ENCODE peak calls at places on chromosomes 16 and 17, in four cellular contexts. V, R, O and C are unnamed samples.

GRCh38 chr16:11251525-11252481 is 4.2 kb downstream of the SOCS1 start:
- DNase-seq in V (no peak), O (no peak), R (peak; percentile 39), C (no peak)

GRCh38 chr16:55081622-55082593 is 151.2 kb downstream of the IRX5 start:
- DNase-seq in R (no peak), O (no peak), V (no peak), C (no peak)

GRCh38 chr16:28549301-28549899 is 4.3 kb upstream of the SGF29 start:
- DNase-seq in O (no peak), R (peak; percentile 56), V (no peak), C (peak; percentile 47)

GRCh38 chr17:6393368-6393952 is 41.5 kb downstream of the AIPL1 start:
- DNase-seq in O (no peak), V (peak; percentile 17), R (no peak), C (no peak)

GRCh38 chr17:36942631-36943125 is 5.4 kb downstream of the LHX1 start:
- DNase-seq in V (no peak), R (no peak), O (no peak), C (no peak)

GRCh38 chr17:55426851-55427586 is 5.4 kb upstream of the MMD start:
- DNase-seq in O (no peak), R (peak; percentile 62), V (no peak), C (no peak)

GRCh38 chr16:68644303-68644702 is 807 bp upstream of the CDH3 start:
- DNase-seq in R (peak; percentile 69), V (peak; percentile 49), O (peak; percentile 57), C (no peak)

GRCh38 chr17:9432121-9432866 is 143.3 kb downstream of the STX8 start:
- DNase-seq in R (no peak), V (no peak), O (no peak), C (no peak)

GRCh38 chr16:67170168-67170947 is at the start of gene NOL3:
- DNase-seq in V (peak; percentile 92), O (peak; percentile 79), R (peak; percentile 74), C (peak; percentile 88)

GRCh38 chr16:73951541-73951940 is 345.1 kb upstream of the PSMD7 start:
- DNase-seq in O (no peak), V (no peak), R (no peak), C (no peak)

GRCh38 chr16:30430428-30430970 is 669 bp upstream of the DCTPP1 start:
- DNase-seq in O (no peak), R (no peak), V (no peak), C (no peak)

GRCh38 chr17:6153416-6153815 is 83.2 kb downstream of the WSCD1 start:
- DNase-seq in O (no peak), R (no peak), V (no peak), C (no peak)

GRCh38 chr17:29149431-29150064 is 30.6 kb downstream of the MYO18A start:
- DNase-seq in V (no peak), R (peak; percentile 85), O (no peak), C (no peak)

GRCh38 chr16:64948056-64948455 is 173.8 kb downstream of the CDH11 start:
- DNase-seq in V (no peak), R (no peak), O (no peak), C (peak; percentile 55)

GRCh38 chr17:46943511-46944393 is 20.8 kb downstream of the GOSR2 start:
- DNase-seq in O (peak; percentile 57), V (no peak), R (no peak), C (peak; percentile 35)

GRCh38 chr16:67636713-67637112 is 8.2 kb upstream of the CARMIL2 start:
- DNase-seq in V (no peak), R (no peak), O (no peak), C (no peak)

GRCh38 chr16:49739381-49739780 is 116.5 kb downstream of the ZNF423 start:
- DNase-seq in R (no peak), O (peak; percentile 67), V (peak; percentile 51), C (no peak)

GRCh38 chr17:77476920-77477805 is 336.4 kb downstream of the SEC14L1 start:
- DNase-seq in O (no peak), V (no peak), R (peak; percentile 98), C (peak; percentile 30)

GRCh38 chr16:69267633-69268032 is 43.5 kb upstream of the VPS4A start:
- DNase-seq in O (no peak), V (no peak), R (no peak), C (no peak)

GRCh38 chr17:70394833-70395232 is 225.5 kb downstream of the KCNJ2 start:
- DNase-seq in V (no peak), R (no peak), O (no peak), C (no peak)

GRCh38 chr17:12955521-12955920 is 62.3 kb downstream of the ELAC2 start:
- DNase-seq in R (no peak), O (no peak), V (no peak), C (no peak)

GRCh38 chr16:80015566-80015965 is 415.0 kb upstream of the MAF start:
- DNase-seq in R (peak; percentile 64), V (no peak), O (no peak), C (no peak)

GRCh38 chr17:74214642-74215331 is 1.4 kb downstream of the TTYH2 start:
- DNase-seq in V (no peak), O (no peak), R (no peak), C (no peak)

GRCh38 chr16:66416981-66417700 is 10.0 kb upstream of the BEAN1 start:
- DNase-seq in O (no peak), V (no peak), R (peak; percentile 80), C (no peak)

GRCh38 chr16:74557275-74557674 is 49.6 kb downstream of the GLG1 start:
- DNase-seq in O (no peak), V (no peak), R (no peak), C (no peak)

GRCh38 chr17:17714261-17714866 is 33.1 kb downstream of the RAI1 start:
- DNase-seq in R (no peak), O (no peak), V (no peak), C (no peak)

GRCh38 chr17:40872416-40872815 is 5.4 kb upstream of the KRT12 start:
- DNase-seq in V (no peak), R (no peak), O (no peak), C (no peak)

GRCh38 chr16:19718624-19718965 is 524 bp downstream of the IQCK start:
- DNase-seq in O (no peak), V (peak; percentile 56), R (peak; percentile 28), C (no peak)

GRCh38 chr16:8430401-8430800 is 159.9 kb downstream of the TMEM114 start:
- DNase-seq in R (no peak), V (no peak), O (no peak), C (no peak)

GRCh38 chr17:2174471-2175293 is 119.8 kb downstream of the HIC1 start:
- DNase-seq in O (no peak), R (peak; percentile 77), V (no peak), C (peak; percentile 98)

GRCh38 chr17:75404739-75405364 is 626 bp downstream of the GRB2 start:
- DNase-seq in O (peak; percentile 61), V (peak; percentile 66), R (peak; percentile 54), C (peak; percentile 55)

GRCh38 chr17:15944720-15945492 is at the start of gene ADORA2B:
- DNase-seq in R (peak; percentile 71), V (peak; percentile 78), O (peak; percentile 86), C (peak; percentile 85)

GRCh38 chr17:7438050-7438614 is 1.2 kb upstream of the FGF11 start:
- DNase-seq in R (peak; percentile 84), O (peak; percentile 93), V (peak; percentile 77), C (peak; percentile 18)

GRCh38 chr16:49856741-49857330 is 924 bp upstream of the ZNF423 start:
- DNase-seq in R (peak; percentile 73), V (peak; percentile 82), O (peak; percentile 85), C (peak; percentile 77)

GRCh38 chr17:74274703-74275340 is 788 bp downstream of the DNAI2 start:
- DNase-seq in O (no peak), V (no peak), R (no peak), C (no peak)

GRCh38 chr17:74690409-74690825 is 22.3 kb downstream of the CD300LF start:
- DNase-seq in V (no peak), O (no peak), R (no peak), C (no peak)

GRCh38 chr17:42853968-42854790 is 3.2 kb downstream of the AOC3 start:
- DNase-seq in O (no peak), R (no peak), V (no peak), C (no peak)
- H3K4me3 ChIP-seq in O (no peak overlapping the region), R (no peak overlapping the region), V (no peak overlapping the region), C (no peak overlapping the region)

GRCh38 chr16:57132470-57132869 is 40.1 kb downstream of the CPNE2 start:
- DNase-seq in V (peak; percentile 41), O (no peak), R (no peak), C (no peak)

GRCh38 chr16:57133911-57134310 is 41.5 kb downstream of the CPNE2 start:
- DNase-seq in O (no peak), V (no peak), R (no peak), C (no peak)

GRCh38 chr16:57133101-57133500 is 40.7 kb downstream of the CPNE2 start:
- DNase-seq in O (no peak), R (no peak), V (no peak), C (no peak)

GRCh38 chr16:57137043-57137442 is 44.7 kb downstream of the CPNE2 start:
- DNase-seq in V (no peak), O (no peak), R (no peak), C (no peak)

GRCh38 chr16:57134982-57135381 is 42.6 kb downstream of the CPNE2 start:
- DNase-seq in R (peak; percentile 7), V (no peak), O (no peak), C (no peak)
- H3K4me3 ChIP-seq in R (no peak overlapping the region), V (no peak overlapping the region), O (no peak overlapping the region), C (no peak overlapping the region)

DNA sequence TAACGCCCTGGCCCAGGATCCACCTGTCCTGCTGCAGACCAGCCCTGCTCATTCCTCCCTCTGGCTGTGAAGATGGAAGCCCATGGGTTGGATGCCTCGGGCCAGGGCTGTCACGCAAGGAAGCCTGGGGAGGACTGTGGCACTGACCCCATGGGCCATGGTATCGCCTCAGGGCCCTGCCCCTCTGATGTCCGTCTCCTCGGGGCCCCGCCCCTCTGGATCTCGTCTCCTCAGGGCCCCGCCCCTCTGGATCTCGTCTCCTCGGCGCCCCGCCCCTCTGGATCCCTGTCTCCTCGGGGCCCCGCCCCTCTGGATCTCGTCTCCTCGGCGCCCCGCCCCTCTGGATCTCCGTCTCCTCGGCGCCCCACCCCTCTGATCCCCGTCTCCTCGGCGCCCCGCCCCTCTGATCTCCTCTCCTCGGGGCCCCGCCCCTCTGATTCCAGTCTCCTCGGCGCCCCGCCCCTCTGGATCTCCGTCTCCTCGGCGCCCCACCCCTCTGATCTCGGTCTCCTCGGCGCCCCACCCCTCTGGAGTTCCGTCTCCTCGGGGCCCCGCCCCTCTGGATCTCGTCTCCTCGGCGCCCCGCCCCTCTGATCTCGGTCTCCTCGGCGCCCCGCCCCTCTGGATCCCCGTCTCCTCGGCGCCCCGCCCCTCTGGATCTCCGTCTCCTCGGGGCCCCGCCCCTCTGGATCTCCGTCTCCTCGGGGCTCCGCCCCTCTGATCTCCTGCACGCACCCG is 24.0 kb downstream of the METRNL start:
- DNase-seq in V (no peak), O (no peak), R (no peak), C (peak; percentile 62)
- H3K4me3 ChIP-seq in V (no peak overlapping the region), O (no peak overlapping the region), R (no peak overlapping the region), C (no peak overlapping the region)

GRCh38 chr16:14177704-14178103 is 106.6 kb downstream of the MRTFB start:
- DNase-seq in R (no peak), V (no peak), O (no peak), C (no peak)
- H3K4me3 ChIP-seq in R (no peak overlapping the region), V (no peak overlapping the region), O (no peak overlapping the region), C (no peak overlapping the region)